ENCODE peak calls at places on chromosomes 12 and 14, in five cellular contexts. D, C, H, K and B are unnamed samples. For H3K4me1, the result is how much of the 10 kb centered on the place peaks cover.

GRCh38 chr12:43099691-43100163 is 452.3 kb downstream of the ADAMTS20 start:
- DNase-seq in D (peak), C (no peak), H (no peak), K (no peak), B (no peak)

GRCh38 chr12:107805488-107806180 is 31.1 kb downstream of the ASCL4 start:
- DNase-seq in D (no peak), C (no peak), H (no peak), K (no peak), B (no peak)

GRCh38 chr14:71593966-71594365 is 338.3 kb upstream of the RGS6 start:
- DNase-seq in D (no peak), C (no peak), H (no peak), K (no peak), B (no peak)

GRCh38 chr12:30447061-30447750 is 248.5 kb downstream of the IPO8 start:
- DNase-seq in D (no peak), C (no peak), H (no peak), K (no peak), B (no peak)

GRCh38 chr12:7136676-7137075 is 6.5 kb downstream of the CLSTN3 start:
- DNase-seq in D (no peak), C (peak), H (no peak), K (no peak), B (no peak)

GRCh38 chr12:18456344-18456743 is 195.0 kb downstream of the PIK3C2G start:
- DNase-seq in D (no peak), C (no peak), H (no peak), K (no peak), B (no peak)

GRCh38 chr12:114668151-114668891 is 15.7 kb downstream of the TBX3 start:
- DNase-seq in D (peak), C (peak), H (peak), K (peak), B (peak)

GRCh38 chr12:111635524-111635923 is 36.4 kb upstream of the ATXN2 start:
- DNase-seq in D (peak), C (peak), H (no peak), K (no peak), B (no peak)

GRCh38 chr14:28773917-28774691 is 7.5 kb downstream of the FOXG1 start:
- DNase-seq in D (peak), C (no peak), H (no peak), K (no peak), B (no peak)

DNA sequence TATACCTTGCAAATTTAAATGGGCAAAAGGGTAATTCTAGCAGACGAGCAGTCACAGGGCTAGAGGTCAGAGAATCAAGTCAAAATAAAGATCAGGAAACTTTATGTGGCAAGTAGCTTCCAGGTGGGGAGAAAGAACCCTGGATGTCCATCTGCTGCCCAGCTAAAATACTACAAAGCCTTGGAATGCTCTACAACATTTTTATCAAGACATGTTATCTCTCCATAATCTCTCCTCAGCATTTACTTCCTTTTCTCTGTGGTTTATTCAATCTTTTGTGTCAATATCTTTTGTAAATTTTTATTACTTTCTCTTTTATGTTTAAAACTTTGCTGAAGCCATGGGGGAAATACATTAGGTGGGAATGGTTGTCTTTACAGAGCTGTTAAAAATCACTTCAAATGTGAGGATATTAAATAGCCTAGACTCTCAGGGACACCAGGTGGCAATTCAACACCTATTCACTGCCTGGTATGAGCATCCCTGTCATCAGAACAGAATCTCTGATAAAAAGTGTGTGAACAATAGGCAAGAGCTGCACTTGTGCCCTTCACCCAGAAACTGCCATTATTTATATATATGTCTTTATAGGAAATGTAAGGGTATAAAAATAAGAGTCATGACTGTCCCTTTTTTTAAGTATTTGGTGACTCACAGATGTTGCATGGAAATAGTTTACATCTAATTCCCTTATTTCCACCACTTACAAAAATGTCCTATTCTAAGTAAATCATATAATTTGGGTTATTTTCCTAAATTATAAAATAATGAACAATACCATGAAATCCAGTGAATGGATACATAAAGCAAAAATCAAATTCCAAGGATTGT is 152.9 kb downstream of the EPS8 start:
- DNase-seq in D (no peak), C (no peak), H (no peak), K (no peak), B (no peak)
- H3K4me1 ChIP-seq in D (under half), C (under half), H (under half), K (under half), B (under half)

GRCh38 chr14:54728700-54729527 is 162.0 kb downstream of the SAMD4A start:
- DNase-seq in D (peak), C (no peak), H (no peak), K (no peak), B (peak)

GRCh38 chr14:54735424-54735823 is 167.2 kb downstream of the GCH1 start:
- DNase-seq in D (no peak), C (no peak), H (no peak), K (no peak), B (no peak)

GRCh38 chr14:54725998-54726397 is 159.1 kb downstream of the SAMD4A start:
- DNase-seq in D (no peak), C (no peak), H (no peak), K (no peak), B (no peak)

GRCh38 chr14:54727929-54728328 is 161.0 kb downstream of the SAMD4A start:
- DNase-seq in D (no peak), C (no peak), H (no peak), K (no peak), B (peak)

DNA sequence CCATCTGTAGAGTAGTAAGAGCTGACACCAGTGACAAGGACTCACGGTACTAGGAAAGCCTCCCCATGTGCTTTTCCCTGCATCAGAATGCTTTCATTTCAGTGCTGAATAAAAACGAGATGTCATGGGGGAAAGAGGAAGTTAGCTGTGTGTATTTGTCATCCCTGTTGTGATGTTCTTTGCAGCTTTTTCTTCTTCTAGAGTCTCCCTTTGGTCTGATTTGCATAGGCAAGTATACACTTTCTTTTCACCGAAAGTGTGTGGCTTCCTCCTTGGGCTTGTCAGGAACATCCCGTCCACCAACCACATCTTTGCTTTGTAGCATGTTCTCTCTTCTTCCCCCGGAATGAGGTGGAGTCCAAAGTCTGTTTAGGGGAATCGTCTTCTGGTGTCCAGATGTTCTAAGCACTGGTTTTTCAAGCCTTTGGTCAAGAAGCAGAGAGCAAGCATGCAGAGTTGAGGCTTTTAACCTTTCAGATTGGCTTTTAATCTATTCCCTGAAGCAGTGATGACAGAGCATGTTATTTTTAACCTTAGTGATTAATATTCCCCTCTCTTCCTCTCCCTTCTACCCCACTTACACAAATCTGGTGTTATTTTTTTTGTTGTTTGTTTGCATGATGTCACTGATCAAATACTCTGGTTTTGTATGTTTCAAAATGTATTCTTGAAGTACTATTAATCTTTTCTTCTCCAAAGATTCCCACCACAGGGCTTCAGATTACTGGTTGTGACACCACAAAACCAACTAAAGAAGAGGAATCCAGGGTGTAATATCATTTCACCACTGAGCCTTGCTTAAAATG is 163.4 kb downstream of the SAMD4A start:
- DNase-seq in D (peak), C (no peak), H (no peak), K (no peak), B (no peak)
- H3K4me3 ChIP-seq in D (no peak), C (no peak), H (peak), K (no peak), B (no peak)

GRCh38 chr12:109782322-109782695 is 50.9 kb downstream of the TRPV4 start:
- DNase-seq in D (no peak), C (no peak), H (no peak), K (no peak), B (no peak)
- TF ChIP-seq POLR2A in D (no peak), C (no peak), H (no peak), K (no peak), B (no peak)

GRCh38 chr12:104600790-104601739 is 144.3 kb downstream of the CHST11 start:
- DNase-seq in D (no peak), C (no peak), H (no peak), K (no peak), B (no peak)

GRCh38 chr12:104598342-104599271 is 141.9 kb downstream of the CHST11 start:
- DNase-seq in D (no peak), C (no peak), H (no peak), K (no peak), B (no peak)

GRCh38 chr12:104599985-104600712 is 143.4 kb downstream of the CHST11 start:
- DNase-seq in D (no peak), C (no peak), H (no peak), K (no peak), B (no peak)

GRCh38 chr12:104596876-104597833 is 140.4 kb downstream of the CHST11 start:
- DNase-seq in D (no peak), C (no peak), H (no peak), K (no peak), B (no peak)

GRCh38 chr12:104599272-104599984 is 142.7 kb downstream of the CHST11 start:
- DNase-seq in D (no peak), C (no peak), H (no peak), K (no peak), B (no peak)
- H3K4me1 ChIP-seq in D (under half), C (half or more), H (under half), K (half or more), B (under half)

GRCh38 chr14:103594265-103594664 is 31.5 kb downstream of the COA8 start:
- DNase-seq in D (peak), C (no peak), H (no peak), K (peak), B (peak)
- H3K4me3 ChIP-seq in D (no peak), C (no peak), H (no peak), K (no peak), B (no peak)

GRCh38 chr14:91302391-91302790 is 57.9 kb upstream of the GPR68 start:
- DNase-seq in D (no peak), C (peak), H (no peak), K (no peak), B (no peak)

GRCh38 chr14:91299483-91300115 is 55.1 kb upstream of the GPR68 start:
- DNase-seq in D (no peak), C (no peak), H (no peak), K (no peak), B (no peak)

GRCh38 chr14:91300957-91301356 is 56.5 kb upstream of the GPR68 start:
- DNase-seq in D (no peak), C (no peak), H (no peak), K (no peak), B (no peak)

GRCh38 chr14:91298576-91298975 is 54.1 kb upstream of the GPR68 start:
- DNase-seq in D (no peak), C (no peak), H (no peak), K (no peak), B (peak)

DNA sequence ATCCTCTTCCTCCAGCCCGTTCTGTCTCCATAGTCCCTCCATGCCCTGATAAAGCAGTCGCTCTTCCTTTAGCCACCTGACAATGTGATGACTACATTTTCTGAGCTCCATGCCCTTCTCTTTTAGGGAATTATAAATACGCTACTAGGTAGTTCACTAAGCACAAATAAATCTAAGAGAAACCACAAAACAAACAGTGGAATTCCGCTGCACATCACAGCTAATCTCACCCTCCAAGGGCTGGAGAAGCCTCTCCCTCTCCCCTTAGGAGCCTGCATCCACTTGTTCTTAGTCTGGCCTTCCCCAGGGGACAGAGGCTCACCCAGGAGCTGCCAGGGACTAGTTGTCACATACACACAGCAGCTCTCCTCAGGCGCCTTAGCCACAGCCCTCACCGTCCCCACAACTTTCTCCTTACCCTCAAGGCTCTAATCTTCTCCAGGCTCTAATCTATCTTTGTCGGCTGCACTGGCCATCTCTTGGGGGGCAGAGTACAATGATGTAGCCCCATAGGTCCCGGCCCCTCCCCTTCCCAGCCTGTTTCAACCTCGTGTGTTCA is 55.9 kb upstream of the GPR68 start:
- DNase-seq in D (peak), C (peak), H (no peak), K (no peak), B (no peak)
- TF ChIP-seq POLR2A in D (no peak), C (no peak), H (no peak), K (no peak), B (no peak)

GRCh38 chr12:132525011-132525832 is 35.3 kb downstream of the FBRSL1 start:
- DNase-seq in D (no peak), C (no peak), H (no peak), K (no peak), B (no peak)

GRCh38 chr12:132521726-132522292 is 31.9 kb downstream of the FBRSL1 start:
- DNase-seq in D (no peak), C (no peak), H (no peak), K (no peak), B (no peak)

GRCh38 chr12:132522586-132523380 is 32.8 kb downstream of the FBRSL1 start:
- DNase-seq in D (no peak), C (no peak), H (no peak), K (no peak), B (no peak)

GRCh38 chr12:132524405-132524804 is 34.5 kb downstream of the FBRSL1 start:
- DNase-seq in D (peak), C (no peak), H (no peak), K (no peak), B (no peak)

DNA sequence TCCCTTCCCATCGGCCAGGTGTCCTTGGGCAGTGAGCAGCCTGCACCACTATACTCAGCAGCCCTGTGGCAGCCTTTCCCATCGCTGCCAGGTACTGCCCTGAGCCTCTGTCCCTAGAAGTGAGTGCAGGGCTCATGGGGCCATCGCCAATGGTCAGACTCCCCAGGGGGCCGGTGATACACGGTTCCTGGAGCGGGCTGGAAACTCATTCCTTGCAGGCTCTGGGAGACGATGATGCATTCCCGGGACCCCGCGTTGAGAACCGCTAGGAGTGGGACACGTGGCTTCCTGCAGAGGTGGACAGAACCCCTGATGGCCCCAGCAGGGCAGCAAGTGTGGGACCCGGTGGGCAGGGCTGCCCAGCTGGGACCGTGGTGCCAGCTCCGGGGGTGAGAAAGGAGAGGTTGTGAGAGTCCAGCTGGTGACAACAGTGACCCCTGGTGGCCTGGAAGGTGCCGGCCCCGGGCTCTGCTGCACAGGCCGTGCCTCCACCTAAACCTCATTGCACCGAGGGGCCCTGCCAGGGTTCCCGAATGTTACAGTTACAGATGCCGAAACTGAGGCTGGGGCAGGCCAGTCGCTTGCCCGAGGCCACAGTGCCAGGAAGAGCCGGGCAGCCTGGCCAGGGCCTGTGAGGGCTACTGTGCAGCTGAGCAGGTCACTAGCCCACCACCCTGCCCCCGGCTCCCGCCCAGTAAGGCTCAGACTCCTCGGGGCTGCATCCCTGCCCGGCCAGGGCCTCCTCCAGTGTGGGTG is 33.8 kb downstream of the FBRSL1 start:
- DNase-seq in D (peak), C (peak), H (peak), K (peak), B (peak)
- H3K4me1 ChIP-seq in D (under half), C (under half), H (under half), K (under half), B (under half)

GRCh38 chr12:49088190-49088931 is 6.2 kb downstream of the DHH start:
- DNase-seq in D (peak), C (peak), H (peak), K (peak), B (peak)
- H3K4me3 ChIP-seq in D (no peak), C (no peak), H (no peak), K (no peak), B (no peak)

GRCh38 chr14:66782853-66783252 is 274.9 kb downstream of the GPHN start:
- DNase-seq in D (no peak), C (no peak), H (no peak), K (no peak), B (no peak)
- TF ChIP-seq POLR2A in D (no peak), C (no peak), H (no peak), K (no peak), B (no peak)

GRCh38 chr12:64801381-64801780 is 23.1 kb upstream of the TBC1D30 start:
- DNase-seq in D (no peak), C (no peak), H (no peak), K (no peak), B (no peak)
- H3K4me1 ChIP-seq in D (under half), C (under half), H (under half), K (under half), B (under half)